ENCODE peak calls at places on chromosomes 13 and 19, in nine cellular contexts. W, P, L, O, S, T, Y, U and N are unnamed samples.

GRCh38 chr19:18014197-18014596 is 6.2 kb downstream of the ARRDC2 start:
- DNase-seq in W (no peak), P (no peak), L (no peak), O (no peak), S (no peak), T (no peak), Y (no peak), U (no peak), N (no peak)

GRCh38 chr13:109945206-109945960 is 159.0 kb upstream of the IRS2 start:
- DNase-seq in W (peak; percentile 96), P (no peak), L (peak; percentile 66), O (no peak), S (peak; percentile 93), T (peak; percentile 97), Y (peak; percentile 95), U (no peak), N (peak; percentile 63)

GRCh38 chr19:33394723-33395560 is 21.4 kb downstream of the CEBPG start:
- DNase-seq in W (no peak), P (no peak), L (no peak), O (no peak), S (peak; percentile 37), T (no peak), Y (no peak), U (peak; percentile 33), N (no peak)

GRCh38 chr19:2732883-2733282 is 6.9 kb downstream of the SLC39A3 start:
- DNase-seq in W (no peak), P (no peak), L (no peak), O (no peak), S (no peak), T (no peak), Y (no peak), U (no peak), N (no peak)

GRCh38 chr19:17505218-17505617 is 6.2 kb upstream of the PGLS start:
- DNase-seq in W (no peak), P (no peak), L (no peak), O (no peak), S (no peak), T (no peak), Y (no peak), U (no peak), N (no peak)

GRCh38 chr19:397941-398706 is 10.8 kb downstream of the C2CD4C start:
- DNase-seq in W (no peak), P (no peak), L (no peak), O (no peak), S (no peak), T (no peak), Y (no peak), U (no peak), N (no peak)

GRCh38 chr13:77028202-77028601 is 1.2 kb upstream of the FBXL3 start:
- DNase-seq in W (peak; percentile 9), P (no peak), L (peak; percentile 49), O (peak; percentile 10), S (peak; percentile 76), T (peak; percentile 7), Y (peak; percentile 60), U (no peak), N (peak; percentile 34)

GRCh38 chr13:60047943-60048342 is 115.8 kb downstream of the DIAPH3 start:
- DNase-seq in W (peak; percentile 1), P (no peak), L (peak; percentile 5), O (no peak), S (no peak), T (peak; percentile 15), Y (peak; percentile 5), U (no peak), N (peak; percentile 20)

GRCh38 chr13:43113603-43114002 is 90.2 kb downstream of the DNAJC15 start:
- DNase-seq in W (no peak), P (no peak), L (no peak), O (no peak), S (no peak), T (no peak), Y (no peak), U (no peak), N (no peak)

GRCh38 chr13:43879323-43880181 is at the start of the genes CCDC122 and LACC1:
- DNase-seq in W (peak; percentile 89), P (peak; percentile 87), L (peak; percentile 83), O (peak; percentile 94), S (peak; percentile 96), T (peak; percentile 93), Y (peak; percentile 83), U (peak; percentile 91), N (peak; percentile 79)

GRCh38 chr19:18330865-18331264 is 8.0 kb upstream of the LSM4 start:
- DNase-seq in W (no peak), P (no peak), L (no peak), O (no peak), S (no peak), T (no peak), Y (no peak), U (no peak), N (no peak)

GRCh38 chr13:51801631-51802099 is 2.3 kb downstream of the DHRS12 start:
- DNase-seq in W (peak; percentile 19), P (peak; percentile 75), L (no peak), O (no peak), S (peak; percentile 36), T (peak; percentile 47), Y (peak; percentile 38), U (peak; percentile 84), N (no peak)

GRCh38 chr13:78137404-78138142 is 218.9 kb upstream of the EDNRB start:
- DNase-seq in W (peak; percentile 48), P (no peak), L (peak; percentile 59), O (peak; percentile 82), S (peak; percentile 79), T (peak; percentile 70), Y (peak; percentile 79), U (peak; percentile 12), N (peak; percentile 75)

GRCh38 chr19:49923055-49924003 is 5.7 kb upstream of the ATF5 start:
- DNase-seq in W (no peak), P (no peak), L (no peak), O (no peak), S (no peak), T (no peak), Y (no peak), U (no peak), N (no peak)

GRCh38 chr13:102768914-102769313 is 4.7 kb downstream of the TEX30 start:
- DNase-seq in W (no peak), P (no peak), L (no peak), O (no peak), S (no peak), T (no peak), Y (peak; percentile 38), U (no peak), N (no peak)

DNA sequence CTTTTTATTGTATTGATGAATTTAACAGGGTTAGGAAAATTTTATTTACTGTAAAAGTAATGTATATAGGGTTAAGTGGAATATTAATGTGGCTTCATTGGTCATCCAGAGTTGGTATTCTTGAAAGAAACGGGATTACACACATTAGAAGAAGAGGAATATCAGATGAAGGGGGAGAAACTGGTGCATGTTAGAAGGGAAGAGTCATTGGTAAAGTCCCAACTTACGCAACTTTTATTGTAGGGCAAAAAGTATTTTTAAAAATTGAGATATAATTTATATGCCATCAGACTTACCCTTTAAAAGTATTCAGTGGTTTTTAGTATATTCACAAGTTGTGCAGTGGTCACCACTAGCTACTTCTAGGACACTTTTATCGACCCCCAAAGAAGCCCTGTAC is 47.3 kb downstream of the DNAJC3 start:
- DNase-seq in W (peak; percentile 12), P (no peak), L (no peak), O (no peak), S (no peak), T (no peak), Y (peak; percentile 55), U (no peak), N (no peak)
- H3K4me3 ChIP-seq in W (no peak overlapping the region), P (no peak overlapping the region), L (no peak overlapping the region), O (no peak overlapping the region), S (no peak overlapping the region), T (no peak overlapping the region), Y (no peak overlapping the region), U (no peak overlapping the region), N (no peak overlapping the region)

GRCh38 chr19:4541114-4541805 is 1.4 kb upstream of the LRG1 start:
- DNase-seq in W (no peak), P (no peak), L (no peak), O (no peak), S (peak; percentile 33), T (no peak), Y (no peak), U (no peak), N (no peak)

GRCh38 chr19:4537953-4538600 is 1.8 kb downstream of the LRG1 start:
- DNase-seq in W (no peak), P (no peak), L (no peak), O (peak; percentile 2), S (no peak), T (no peak), Y (no peak), U (no peak), N (no peak)

GRCh38 chr19:4538601-4538954 is 1.3 kb downstream of the LRG1 start:
- DNase-seq in W (no peak), P (no peak), L (no peak), O (no peak), S (no peak), T (no peak), Y (no peak), U (no peak), N (no peak)

GRCh38 chr19:4539697-4540581 is at the start of gene LRG1:
- DNase-seq in W (no peak), P (no peak), L (no peak), O (peak; percentile 73), S (no peak), T (peak; percentile 38), Y (peak; percentile 18), U (peak; percentile 85), N (no peak)

GRCh38 chr19:4539169-4539696 is 603 bp downstream of the LRG1 start:
- DNase-seq in W (no peak), P (no peak), L (no peak), O (peak; percentile 3), S (no peak), T (no peak), Y (no peak), U (no peak), N (no peak)
- H3K4me3 ChIP-seq in W (no peak overlapping the region), P (no peak overlapping the region), L (no peak overlapping the region), O (no peak overlapping the region), S (no peak overlapping the region), T (no peak overlapping the region), Y (no peak overlapping the region), U (no peak overlapping the region), N (no peak overlapping the region)

GRCh38 chr19:3868770-3869456 is at the start of gene ZFR2:
- DNase-seq in W (no peak), P (no peak), L (no peak), O (peak; percentile 46), S (no peak), T (no peak), Y (no peak), U (no peak), N (no peak)
- H3K4me3 ChIP-seq in W (no peak within 1 kb of the TSS), P (no peak within 1 kb of the TSS), L (no peak within 1 kb of the TSS), O (no peak within 1 kb of the TSS), S (no peak within 1 kb of the TSS), T (no peak within 1 kb of the TSS), Y (no peak within 1 kb of the TSS), U (no peak within 1 kb of the TSS), N (no peak within 1 kb of the TSS)

GRCh38 chr13:41182231-41182630 is 12.1 kb downstream of the KBTBD7 start:
- DNase-seq in W (peak; percentile 63), P (no peak), L (no peak), O (no peak), S (no peak), T (peak; percentile 85), Y (no peak), U (no peak), N (no peak)

GRCh38 chr13:41177616-41178015 is 16.8 kb downstream of the KBTBD7 start:
- DNase-seq in W (no peak), P (no peak), L (no peak), O (no peak), S (peak; percentile 4), T (peak; percentile 38), Y (peak; percentile 33), U (no peak), N (no peak)

GRCh38 chr13:41179593-41180250 is 14.6 kb downstream of the KBTBD7 start:
- DNase-seq in W (peak; percentile 68), P (no peak), L (peak; percentile 61), O (no peak), S (peak; percentile 81), T (peak; percentile 74), Y (peak; percentile 76), U (no peak), N (peak; percentile 45)

GRCh38 chr13:41178040-41178439 is 16.3 kb downstream of the KBTBD7 start:
- DNase-seq in W (peak; percentile 20), P (no peak), L (peak; percentile 25), O (no peak), S (peak; percentile 16), T (peak; percentile 13), Y (peak; percentile 60), U (no peak), N (peak; percentile 21)
- H3K4me3 ChIP-seq in W (no peak overlapping the region), P (no peak overlapping the region), L (no peak overlapping the region), O (no peak overlapping the region), S (no peak overlapping the region), T (no peak overlapping the region), Y (no peak overlapping the region), U (no peak overlapping the region), N (no peak overlapping the region)